ENCODE peak calls at places on chromosomes 4 and X, in nine cellular contexts. One of them, this sample, is unnamed.
A peak's percentile ranks its signal among the peaks of the same experiment; 100 is the strongest.

GRCh38 chrX:44343412-44343942 is at the start of gene EFHC2:
- DNase-seq in right cardiac atrium: peak; percentile 75
- DNase-seq in heart right ventricle: peak; percentile 60
- DNase-seq in AG08395: peak; percentile 33
- DNase-seq in activated CD8-positive, alpha-beta memory T cell treated with anti-CD3 and anti-CD28 coated beads for 48 hours: no peak
- DNase-seq in GM20000: peak; percentile 1
- DNase-seq in stimulated activated CD4-positive, alpha-beta T cell treated with anti-CD3 and anti-CD28 coated beads, Interleukin-12 subunit alpha, Interleukin-12 subunit beta, amount 100 ng/mL, for 4 hours: peak; percentile 19
- DNase-seq in NCI-H1092 treated with DMSO at 0.1 percent for 48 hours: no peak
- DNase-seq in H4: no peak
- DNase-seq in this sample: peak; percentile 7

GRCh38 chr4:148776944-148777343 is 334.7 kb upstream of the NR3C2 start:
- DNase-seq in GM20000: no peak
- DNase-seq in activated CD8-positive, alpha-beta memory T cell treated with anti-CD3 and anti-CD28 coated beads for 48 hours: no peak
- DNase-seq in NCI-H1092 treated with DMSO at 0.1 percent for 48 hours: no peak
- DNase-seq in H4: no peak
- DNase-seq in right cardiac atrium: no peak
- DNase-seq in AG08395: peak; percentile 50
- DNase-seq in heart right ventricle: no peak
- DNase-seq in stimulated activated CD4-positive, alpha-beta T cell treated with anti-CD3 and anti-CD28 coated beads, Interleukin-12 subunit alpha, Interleukin-12 subunit beta, amount 100 ng/mL, for 4 hours: no peak
- DNase-seq in this sample: no peak

GRCh38 chr4:42787071-42787463 is 105.4 kb upstream of the GRXCR1 start:
- DNase-seq in AG08395: no peak
- DNase-seq in GM20000: no peak
- DNase-seq in H4: no peak
- DNase-seq in heart right ventricle: no peak
- DNase-seq in activated CD8-positive, alpha-beta memory T cell treated with anti-CD3 and anti-CD28 coated beads for 48 hours: no peak
- DNase-seq in right cardiac atrium: no peak
- DNase-seq in NCI-H1092 treated with DMSO at 0.1 percent for 48 hours: no peak
- DNase-seq in stimulated activated CD4-positive, alpha-beta T cell treated with anti-CD3 and anti-CD28 coated beads, Interleukin-12 subunit alpha, Interleukin-12 subunit beta, amount 100 ng/mL, for 4 hours: no peak
- DNase-seq in this sample: no peak

GRCh38 chr4:54909964-54910363 is 215.4 kb downstream of the KDR start:
- DNase-seq in heart right ventricle: no peak
- DNase-seq in stimulated activated CD4-positive, alpha-beta T cell treated with anti-CD3 and anti-CD28 coated beads, Interleukin-12 subunit alpha, Interleukin-12 subunit beta, amount 100 ng/mL, for 4 hours: no peak
- DNase-seq in activated CD8-positive, alpha-beta memory T cell treated with anti-CD3 and anti-CD28 coated beads for 48 hours: no peak
- DNase-seq in NCI-H1092 treated with DMSO at 0.1 percent for 48 hours: no peak
- DNase-seq in AG08395: no peak
- DNase-seq in GM20000: no peak
- DNase-seq in H4: no peak
- DNase-seq in right cardiac atrium: no peak
- DNase-seq in this sample: no peak

GRCh38 chr4:153603258-153603657 is 80.8 kb upstream of the TLR2 start:
- DNase-seq in activated CD8-positive, alpha-beta memory T cell treated with anti-CD3 and anti-CD28 coated beads for 48 hours: no peak
- DNase-seq in right cardiac atrium: no peak
- DNase-seq in heart right ventricle: no peak
- DNase-seq in stimulated activated CD4-positive, alpha-beta T cell treated with anti-CD3 and anti-CD28 coated beads, Interleukin-12 subunit alpha, Interleukin-12 subunit beta, amount 100 ng/mL, for 4 hours: peak; percentile 18
- DNase-seq in AG08395: no peak
- DNase-seq in GM20000: no peak
- DNase-seq in NCI-H1092 treated with DMSO at 0.1 percent for 48 hours: no peak
- DNase-seq in H4: no peak
- DNase-seq in this sample: no peak

GRCh38 chrX:45824471-45824870 is 623.8 kb upstream of the DIPK2B start:
- DNase-seq in stimulated activated CD4-positive, alpha-beta T cell treated with anti-CD3 and anti-CD28 coated beads, Interleukin-12 subunit alpha, Interleukin-12 subunit beta, amount 100 ng/mL, for 4 hours: peak; percentile 48
- DNase-seq in H4: peak; percentile 88
- DNase-seq in activated CD8-positive, alpha-beta memory T cell treated with anti-CD3 and anti-CD28 coated beads for 48 hours: no peak
- DNase-seq in NCI-H1092 treated with DMSO at 0.1 percent for 48 hours: peak; percentile 10
- DNase-seq in GM20000: no peak
- DNase-seq in AG08395: peak; percentile 89
- DNase-seq in right cardiac atrium: no peak
- DNase-seq in heart right ventricle: no peak
- DNase-seq in this sample: no peak

GRCh38 chrX:115360220-115360781 is 70.8 kb downstream of the LUZP4 start:
- DNase-seq in right cardiac atrium: no peak
- DNase-seq in NCI-H1092 treated with DMSO at 0.1 percent for 48 hours: no peak
- DNase-seq in heart right ventricle: no peak
- DNase-seq in H4: no peak
- DNase-seq in GM20000: no peak
- DNase-seq in stimulated activated CD4-positive, alpha-beta T cell treated with anti-CD3 and anti-CD28 coated beads, Interleukin-12 subunit alpha, Interleukin-12 subunit beta, amount 100 ng/mL, for 4 hours: no peak
- DNase-seq in AG08395: no peak
- DNase-seq in activated CD8-positive, alpha-beta memory T cell treated with anti-CD3 and anti-CD28 coated beads for 48 hours: no peak
- DNase-seq in this sample: no peak

GRCh38 chr4:116401293-116401692 is 684.1 kb downstream of the TRAM1L1 start:
- DNase-seq in heart right ventricle: no peak
- DNase-seq in H4: no peak
- DNase-seq in activated CD8-positive, alpha-beta memory T cell treated with anti-CD3 and anti-CD28 coated beads for 48 hours: no peak
- DNase-seq in NCI-H1092 treated with DMSO at 0.1 percent for 48 hours: no peak
- DNase-seq in GM20000: no peak
- DNase-seq in stimulated activated CD4-positive, alpha-beta T cell treated with anti-CD3 and anti-CD28 coated beads, Interleukin-12 subunit alpha, Interleukin-12 subunit beta, amount 100 ng/mL, for 4 hours: no peak
- DNase-seq in right cardiac atrium: no peak
- DNase-seq in AG08395: no peak
- DNase-seq in this sample: no peak

GRCh38 chr4:186144180-186144579 is 39.7 kb downstream of the FAM149A start:
- DNase-seq in activated CD8-positive, alpha-beta memory T cell treated with anti-CD3 and anti-CD28 coated beads for 48 hours: no peak
- DNase-seq in H4: no peak
- DNase-seq in GM20000: peak; percentile 39
- DNase-seq in heart right ventricle: no peak
- DNase-seq in AG08395: peak; percentile 51
- DNase-seq in stimulated activated CD4-positive, alpha-beta T cell treated with anti-CD3 and anti-CD28 coated beads, Interleukin-12 subunit alpha, Interleukin-12 subunit beta, amount 100 ng/mL, for 4 hours: no peak
- DNase-seq in right cardiac atrium: peak; percentile 69
- DNase-seq in NCI-H1092 treated with DMSO at 0.1 percent for 48 hours: peak; percentile 55
- DNase-seq in this sample: peak; percentile 61

GRCh38 chr4:87985097-87985886 is 9.8 kb downstream of the SPP1 start:
- DNase-seq in activated CD8-positive, alpha-beta memory T cell treated with anti-CD3 and anti-CD28 coated beads for 48 hours: no peak
- DNase-seq in GM20000: no peak
- DNase-seq in heart right ventricle: peak; percentile 38
- DNase-seq in stimulated activated CD4-positive, alpha-beta T cell treated with anti-CD3 and anti-CD28 coated beads, Interleukin-12 subunit alpha, Interleukin-12 subunit beta, amount 100 ng/mL, for 4 hours: peak; percentile 41
- DNase-seq in AG08395: peak; percentile 62
- DNase-seq in right cardiac atrium: peak; percentile 66
- DNase-seq in NCI-H1092 treated with DMSO at 0.1 percent for 48 hours: peak; percentile 53
- DNase-seq in H4: peak; percentile 78
- DNase-seq in this sample: peak; percentile 62

GRCh38 chr4:34469518-34469917 is 1774.8 kb downstream of the ARAP2 start:
- DNase-seq in activated CD8-positive, alpha-beta memory T cell treated with anti-CD3 and anti-CD28 coated beads for 48 hours: no peak
- DNase-seq in NCI-H1092 treated with DMSO at 0.1 percent for 48 hours: no peak
- DNase-seq in stimulated activated CD4-positive, alpha-beta T cell treated with anti-CD3 and anti-CD28 coated beads, Interleukin-12 subunit alpha, Interleukin-12 subunit beta, amount 100 ng/mL, for 4 hours: no peak
- DNase-seq in GM20000: no peak
- DNase-seq in AG08395: no peak
- DNase-seq in right cardiac atrium: no peak
- DNase-seq in H4: no peak
- DNase-seq in heart right ventricle: no peak
- DNase-seq in this sample: no peak

GRCh38 chr4:186240848-186241491 is 13.7 kb downstream of the KLKB1 start:
- DNase-seq in GM20000: no peak
- DNase-seq in NCI-H1092 treated with DMSO at 0.1 percent for 48 hours: peak; percentile 8
- DNase-seq in stimulated activated CD4-positive, alpha-beta T cell treated with anti-CD3 and anti-CD28 coated beads, Interleukin-12 subunit alpha, Interleukin-12 subunit beta, amount 100 ng/mL, for 4 hours: no peak
- DNase-seq in right cardiac atrium: no peak
- DNase-seq in heart right ventricle: no peak
- DNase-seq in AG08395: no peak
- DNase-seq in activated CD8-positive, alpha-beta memory T cell treated with anti-CD3 and anti-CD28 coated beads for 48 hours: no peak
- DNase-seq in H4: no peak
- DNase-seq in this sample: no peak

GRCh38 chrX:26597981-26598380 is 382.0 kb downstream of the MAGEB5 start:
- DNase-seq in H4: no peak
- DNase-seq in stimulated activated CD4-positive, alpha-beta T cell treated with anti-CD3 and anti-CD28 coated beads, Interleukin-12 subunit alpha, Interleukin-12 subunit beta, amount 100 ng/mL, for 4 hours: no peak
- DNase-seq in activated CD8-positive, alpha-beta memory T cell treated with anti-CD3 and anti-CD28 coated beads for 48 hours: no peak
- DNase-seq in heart right ventricle: no peak
- DNase-seq in right cardiac atrium: no peak
- DNase-seq in GM20000: no peak
- DNase-seq in NCI-H1092 treated with DMSO at 0.1 percent for 48 hours: no peak
- DNase-seq in AG08395: no peak
- DNase-seq in this sample: no peak

GRCh38 chrX:41347186-41347585 is 13.2 kb downstream of the DDX3X start:
- DNase-seq in right cardiac atrium: peak; percentile 28
- DNase-seq in H4: no peak
- DNase-seq in AG08395: no peak
- DNase-seq in heart right ventricle: no peak
- DNase-seq in GM20000: no peak
- DNase-seq in NCI-H1092 treated with DMSO at 0.1 percent for 48 hours: no peak
- DNase-seq in activated CD8-positive, alpha-beta memory T cell treated with anti-CD3 and anti-CD28 coated beads for 48 hours: no peak
- DNase-seq in stimulated activated CD4-positive, alpha-beta T cell treated with anti-CD3 and anti-CD28 coated beads, Interleukin-12 subunit alpha, Interleukin-12 subunit beta, amount 100 ng/mL, for 4 hours: no peak
- DNase-seq in this sample: no peak

GRCh38 chr4:184472540-184473264 is 1.6 kb downstream of the IRF2 start:
- DNase-seq in right cardiac atrium: peak; percentile 93
- DNase-seq in H4: peak; percentile 47
- DNase-seq in GM20000: peak; percentile 79
- DNase-seq in NCI-H1092 treated with DMSO at 0.1 percent for 48 hours: peak; percentile 45
- DNase-seq in heart right ventricle: peak; percentile 87
- DNase-seq in activated CD8-positive, alpha-beta memory T cell treated with anti-CD3 and anti-CD28 coated beads for 48 hours: peak; percentile 54
- DNase-seq in stimulated activated CD4-positive, alpha-beta T cell treated with anti-CD3 and anti-CD28 coated beads, Interleukin-12 subunit alpha, Interleukin-12 subunit beta, amount 100 ng/mL, for 4 hours: peak; percentile 44
- DNase-seq in AG08395: peak; percentile 83
- DNase-seq in this sample: peak; percentile 59

GRCh38 chr4:15500721-15501120 is 31.0 kb downstream of the CC2D2A start:
- DNase-seq in stimulated activated CD4-positive, alpha-beta T cell treated with anti-CD3 and anti-CD28 coated beads, Interleukin-12 subunit alpha, Interleukin-12 subunit beta, amount 100 ng/mL, for 4 hours: no peak
- DNase-seq in AG08395: no peak
- DNase-seq in H4: no peak
- DNase-seq in GM20000: no peak
- DNase-seq in right cardiac atrium: no peak
- DNase-seq in heart right ventricle: no peak
- DNase-seq in activated CD8-positive, alpha-beta memory T cell treated with anti-CD3 and anti-CD28 coated beads for 48 hours: no peak
- DNase-seq in NCI-H1092 treated with DMSO at 0.1 percent for 48 hours: no peak
- DNase-seq in this sample: no peak

GRCh38 chrX:3815896-3816664 is 102.6 kb upstream of the PRKX start:
- DNase-seq in AG08395: peak; percentile 29
- DNase-seq in heart right ventricle: peak; percentile 39
- DNase-seq in H4: peak; percentile 14
- DNase-seq in NCI-H1092 treated with DMSO at 0.1 percent for 48 hours: peak; percentile 51
- DNase-seq in activated CD8-positive, alpha-beta memory T cell treated with anti-CD3 and anti-CD28 coated beads for 48 hours: peak; percentile 35
- DNase-seq in GM20000: peak; percentile 26
- DNase-seq in stimulated activated CD4-positive, alpha-beta T cell treated with anti-CD3 and anti-CD28 coated beads, Interleukin-12 subunit alpha, Interleukin-12 subunit beta, amount 100 ng/mL, for 4 hours: peak; percentile 21
- DNase-seq in right cardiac atrium: peak; percentile 79
- DNase-seq in this sample: peak; percentile 34

GRCh38 chr4:140764785-140765392 is 8.7 kb upstream of the TBC1D9 start:
- DNase-seq in GM20000: no peak
- DNase-seq in H4: no peak
- DNase-seq in AG08395: no peak
- DNase-seq in activated CD8-positive, alpha-beta memory T cell treated with anti-CD3 and anti-CD28 coated beads for 48 hours: no peak
- DNase-seq in right cardiac atrium: no peak
- DNase-seq in heart right ventricle: no peak
- DNase-seq in stimulated activated CD4-positive, alpha-beta T cell treated with anti-CD3 and anti-CD28 coated beads, Interleukin-12 subunit alpha, Interleukin-12 subunit beta, amount 100 ng/mL, for 4 hours: no peak
- DNase-seq in NCI-H1092 treated with DMSO at 0.1 percent for 48 hours: no peak
- DNase-seq in this sample: no peak

GRCh38 chrX:118974088-118974907 is at the start of gene LONRF3:
- DNase-seq in AG08395: peak; percentile 40
- DNase-seq in right cardiac atrium: peak; percentile 93
- DNase-seq in GM20000: peak; percentile 22
- DNase-seq in activated CD8-positive, alpha-beta memory T cell treated with anti-CD3 and anti-CD28 coated beads for 48 hours: no peak
- DNase-seq in H4: peak; percentile 19
- DNase-seq in NCI-H1092 treated with DMSO at 0.1 percent for 48 hours: peak; percentile 16
- DNase-seq in heart right ventricle: peak; percentile 65
- DNase-seq in stimulated activated CD4-positive, alpha-beta T cell treated with anti-CD3 and anti-CD28 coated beads, Interleukin-12 subunit alpha, Interleukin-12 subunit beta, amount 100 ng/mL, for 4 hours: peak; percentile 52
- DNase-seq in this sample: peak; percentile 44

GRCh38 chr4:141802324-141802723 is 165.9 kb downstream of the IL15 start:
- DNase-seq in activated CD8-positive, alpha-beta memory T cell treated with anti-CD3 and anti-CD28 coated beads for 48 hours: no peak
- DNase-seq in AG08395: peak; percentile 75
- DNase-seq in heart right ventricle: no peak
- DNase-seq in GM20000: no peak
- DNase-seq in right cardiac atrium: no peak
- DNase-seq in NCI-H1092 treated with DMSO at 0.1 percent for 48 hours: no peak
- DNase-seq in stimulated activated CD4-positive, alpha-beta T cell treated with anti-CD3 and anti-CD28 coated beads, Interleukin-12 subunit alpha, Interleukin-12 subunit beta, amount 100 ng/mL, for 4 hours: no peak
- DNase-seq in H4: peak; percentile 8
- DNase-seq in this sample: no peak

GRCh38 chr4:104752337-104752736 is 257.6 kb upstream of the CXXC4 start:
- DNase-seq in right cardiac atrium: no peak
- DNase-seq in NCI-H1092 treated with DMSO at 0.1 percent for 48 hours: no peak
- DNase-seq in GM20000: peak; percentile 51
- DNase-seq in activated CD8-positive, alpha-beta memory T cell treated with anti-CD3 and anti-CD28 coated beads for 48 hours: no peak
- DNase-seq in stimulated activated CD4-positive, alpha-beta T cell treated with anti-CD3 and anti-CD28 coated beads, Interleukin-12 subunit alpha, Interleukin-12 subunit beta, amount 100 ng/mL, for 4 hours: no peak
- DNase-seq in heart right ventricle: no peak
- DNase-seq in AG08395: no peak
- DNase-seq in H4: no peak
- DNase-seq in this sample: peak; percentile 46

GRCh38 chrX:15718283-15718970 is 19.6 kb upstream of the CA5B start:
- DNase-seq in activated CD8-positive, alpha-beta memory T cell treated with anti-CD3 and anti-CD28 coated beads for 48 hours: no peak
- DNase-seq in GM20000: no peak
- DNase-seq in NCI-H1092 treated with DMSO at 0.1 percent for 48 hours: no peak
- DNase-seq in heart right ventricle: no peak
- DNase-seq in right cardiac atrium: no peak
- DNase-seq in AG08395: no peak
- DNase-seq in H4: no peak
- DNase-seq in stimulated activated CD4-positive, alpha-beta T cell treated with anti-CD3 and anti-CD28 coated beads, Interleukin-12 subunit alpha, Interleukin-12 subunit beta, amount 100 ng/mL, for 4 hours: no peak
- DNase-seq in this sample: no peak

GRCh38 chr4:134024251-134024650 is 177.3 kb downstream of the PABPC4L start:
- DNase-seq in NCI-H1092 treated with DMSO at 0.1 percent for 48 hours: peak; percentile 26
- DNase-seq in GM20000: no peak
- DNase-seq in AG08395: no peak
- DNase-seq in H4: peak; percentile 45
- DNase-seq in right cardiac atrium: no peak
- DNase-seq in heart right ventricle: no peak
- DNase-seq in activated CD8-positive, alpha-beta memory T cell treated with anti-CD3 and anti-CD28 coated beads for 48 hours: no peak
- DNase-seq in stimulated activated CD4-positive, alpha-beta T cell treated with anti-CD3 and anti-CD28 coated beads, Interleukin-12 subunit alpha, Interleukin-12 subunit beta, amount 100 ng/mL, for 4 hours: no peak
- DNase-seq in this sample: no peak

GRCh38 chr4:86974481-86975050 is 39.8 kb downstream of the AFF1 start:
- DNase-seq in NCI-H1092 treated with DMSO at 0.1 percent for 48 hours: no peak
- DNase-seq in GM20000: no peak
- DNase-seq in activated CD8-positive, alpha-beta memory T cell treated with anti-CD3 and anti-CD28 coated beads for 48 hours: no peak
- DNase-seq in AG08395: no peak
- DNase-seq in heart right ventricle: no peak
- DNase-seq in right cardiac atrium: no peak
- DNase-seq in H4: no peak
- DNase-seq in stimulated activated CD4-positive, alpha-beta T cell treated with anti-CD3 and anti-CD28 coated beads, Interleukin-12 subunit alpha, Interleukin-12 subunit beta, amount 100 ng/mL, for 4 hours: no peak
- DNase-seq in this sample: no peak

GRCh38 chr4:170248029-170248428 is 158.3 kb upstream of the AADAT start:
- DNase-seq in stimulated activated CD4-positive, alpha-beta T cell treated with anti-CD3 and anti-CD28 coated beads, Interleukin-12 subunit alpha, Interleukin-12 subunit beta, amount 100 ng/mL, for 4 hours: no peak
- DNase-seq in H4: no peak
- DNase-seq in AG08395: no peak
- DNase-seq in activated CD8-positive, alpha-beta memory T cell treated with anti-CD3 and anti-CD28 coated beads for 48 hours: no peak
- DNase-seq in heart right ventricle: no peak
- DNase-seq in right cardiac atrium: no peak
- DNase-seq in NCI-H1092 treated with DMSO at 0.1 percent for 48 hours: no peak
- DNase-seq in GM20000: no peak
- DNase-seq in this sample: no peak

GRCh38 chr4:34676390-34676789 is 1567.9 kb downstream of the ARAP2 start:
- DNase-seq in stimulated activated CD4-positive, alpha-beta T cell treated with anti-CD3 and anti-CD28 coated beads, Interleukin-12 subunit alpha, Interleukin-12 subunit beta, amount 100 ng/mL, for 4 hours: no peak
- DNase-seq in heart right ventricle: no peak
- DNase-seq in GM20000: no peak
- DNase-seq in activated CD8-positive, alpha-beta memory T cell treated with anti-CD3 and anti-CD28 coated beads for 48 hours: no peak
- DNase-seq in NCI-H1092 treated with DMSO at 0.1 percent for 48 hours: no peak
- DNase-seq in AG08395: no peak
- DNase-seq in right cardiac atrium: no peak
- DNase-seq in H4: no peak
- DNase-seq in this sample: no peak

GRCh38 chr4:122152699-122153328 is 683 bp downstream of the BLTP1 start:
- DNase-seq in GM20000: peak; percentile 41
- DNase-seq in stimulated activated CD4-positive, alpha-beta T cell treated with anti-CD3 and anti-CD28 coated beads, Interleukin-12 subunit alpha, Interleukin-12 subunit beta, amount 100 ng/mL, for 4 hours: peak; percentile 14
- DNase-seq in H4: peak; percentile 6
- DNase-seq in heart right ventricle: peak; percentile 44
- DNase-seq in AG08395: peak; percentile 35
- DNase-seq in NCI-H1092 treated with DMSO at 0.1 percent for 48 hours: peak; percentile 44
- DNase-seq in right cardiac atrium: peak; percentile 70
- DNase-seq in activated CD8-positive, alpha-beta memory T cell treated with anti-CD3 and anti-CD28 coated beads for 48 hours: peak; percentile 9
- DNase-seq in this sample: peak; percentile 48

GRCh38 chrX:18012974-18013373 is 151.9 kb upstream of the RAI2 start:
- DNase-seq in H4: no peak
- DNase-seq in right cardiac atrium: no peak
- DNase-seq in activated CD8-positive, alpha-beta memory T cell treated with anti-CD3 and anti-CD28 coated beads for 48 hours: no peak
- DNase-seq in stimulated activated CD4-positive, alpha-beta T cell treated with anti-CD3 and anti-CD28 coated beads, Interleukin-12 subunit alpha, Interleukin-12 subunit beta, amount 100 ng/mL, for 4 hours: no peak
- DNase-seq in heart right ventricle: no peak
- DNase-seq in AG08395: no peak
- DNase-seq in NCI-H1092 treated with DMSO at 0.1 percent for 48 hours: peak; percentile 15
- DNase-seq in GM20000: no peak
- DNase-seq in this sample: no peak

GRCh38 chrX:40260123-40260751 is 162.5 kb upstream of the BCOR start:
- DNase-seq in heart right ventricle: no peak
- DNase-seq in AG08395: peak; percentile 26
- DNase-seq in NCI-H1092 treated with DMSO at 0.1 percent for 48 hours: peak; percentile 36
- DNase-seq in GM20000: no peak
- DNase-seq in right cardiac atrium: no peak
- DNase-seq in activated CD8-positive, alpha-beta memory T cell treated with anti-CD3 and anti-CD28 coated beads for 48 hours: no peak
- DNase-seq in H4: no peak
- DNase-seq in stimulated activated CD4-positive, alpha-beta T cell treated with anti-CD3 and anti-CD28 coated beads, Interleukin-12 subunit alpha, Interleukin-12 subunit beta, amount 100 ng/mL, for 4 hours: no peak
- DNase-seq in this sample: no peak

GRCh38 chr4:88211473-88212252 is 53.2 kb upstream of the ABCG2 start:
- DNase-seq in stimulated activated CD4-positive, alpha-beta T cell treated with anti-CD3 and anti-CD28 coated beads, Interleukin-12 subunit alpha, Interleukin-12 subunit beta, amount 100 ng/mL, for 4 hours: peak; percentile 4
- DNase-seq in right cardiac atrium: no peak
- DNase-seq in AG08395: peak; percentile 56
- DNase-seq in GM20000: peak; percentile 43
- DNase-seq in heart right ventricle: no peak
- DNase-seq in activated CD8-positive, alpha-beta memory T cell treated with anti-CD3 and anti-CD28 coated beads for 48 hours: no peak
- DNase-seq in H4: no peak
- DNase-seq in NCI-H1092 treated with DMSO at 0.1 percent for 48 hours: peak; percentile 34
- DNase-seq in this sample: peak; percentile 70

GRCh38 chrX:153475751-153476281 is 5.4 kb upstream of the HAUS7 start:
- DNase-seq in stimulated activated CD4-positive, alpha-beta T cell treated with anti-CD3 and anti-CD28 coated beads, Interleukin-12 subunit alpha, Interleukin-12 subunit beta, amount 100 ng/mL, for 4 hours: no peak
- DNase-seq in AG08395: no peak
- DNase-seq in NCI-H1092 treated with DMSO at 0.1 percent for 48 hours: no peak
- DNase-seq in right cardiac atrium: no peak
- DNase-seq in heart right ventricle: no peak
- DNase-seq in GM20000: no peak
- DNase-seq in H4: no peak
- DNase-seq in activated CD8-positive, alpha-beta memory T cell treated with anti-CD3 and anti-CD28 coated beads for 48 hours: no peak
- DNase-seq in this sample: no peak

This sample was measured in MM.1S.